ENCODE peak calls at places on chromosomes 13 and 19, in six cellular contexts. One of them, this sample, is unnamed.

GRCh38 chr13:23021921-23022320 is 158.9 kb upstream of the SGCG start:
- DNase-seq in GM12878: no peak
- DNase-seq in K562: no peak
- DNase-seq in HepG2: no peak
- DNase-seq in A549: no peak
- DNase-seq in endothelial cell of umbilical vein: no peak
- DNase-seq in this sample: no peak

GRCh38 chr13:80217614-80218456 is 123.1 kb downstream of the SPRY2 start:
- DNase-seq in HepG2: no peak
- DNase-seq in K562: no peak
- DNase-seq in A549: peak; percentile 31
- DNase-seq in GM12878: no peak
- DNase-seq in endothelial cell of umbilical vein: peak; percentile 82
- DNase-seq in this sample: no peak

GRCh38 chr19:15249912-15250634 is 17.8 kb upstream of the EPHX3 start:
- DNase-seq in HepG2: no peak
- DNase-seq in endothelial cell of umbilical vein: peak; percentile 75
- DNase-seq in A549: peak; percentile 69
- DNase-seq in K562: no peak
- DNase-seq in GM12878: no peak
- DNase-seq in this sample: no peak

GRCh38 chr19:38650911-38651584 is 3.6 kb downstream of the ACTN4 start:
- DNase-seq in endothelial cell of umbilical vein: peak; percentile 60
- DNase-seq in HepG2: no peak
- DNase-seq in GM12878: no peak
- DNase-seq in K562: no peak
- DNase-seq in A549: peak; percentile 67
- DNase-seq in this sample: peak; percentile 81

GRCh38 chr13:47976325-47976724 is 24.7 kb downstream of the SUCLA2 start:
- DNase-seq in K562: no peak
- DNase-seq in endothelial cell of umbilical vein: no peak
- DNase-seq in GM12878: no peak
- DNase-seq in A549: no peak
- DNase-seq in HepG2: no peak
- DNase-seq in this sample: no peak

GRCh38 chr13:33016414-33017409 is at the start of gene KL:
- DNase-seq in K562: no peak
- DNase-seq in endothelial cell of umbilical vein: no peak
- DNase-seq in HepG2: no peak
- DNase-seq in A549: peak; percentile 1
- DNase-seq in GM12878: no peak
- DNase-seq in this sample: peak; percentile 11

GRCh38 chr19:7450243-7451223 is 38.3 kb downstream of the PEX11G start:
- DNase-seq in HepG2: peak; percentile 32
- DNase-seq in K562: no peak
- DNase-seq in GM12878: peak; percentile 49
- DNase-seq in A549: no peak
- DNase-seq in endothelial cell of umbilical vein: peak; percentile 67
- DNase-seq in this sample: peak; percentile 62

GRCh38 chr13:28557725-28558124 is 62.8 kb upstream of the FLT1 start:
- DNase-seq in endothelial cell of umbilical vein: no peak
- DNase-seq in A549: no peak
- DNase-seq in GM12878: no peak
- DNase-seq in K562: no peak
- DNase-seq in HepG2: no peak
- DNase-seq in this sample: no peak

GRCh38 chr13:49213539-49213938 is 6.6 kb upstream of the MLNR start:
- DNase-seq in HepG2: no peak
- DNase-seq in K562: no peak
- DNase-seq in A549: no peak
- DNase-seq in GM12878: no peak
- DNase-seq in endothelial cell of umbilical vein: no peak
- DNase-seq in this sample: peak; percentile 37

GRCh38 chr19:17706750-17707181 is 12.5 kb upstream of the MAP1S start:
- DNase-seq in HepG2: peak; percentile 46
- DNase-seq in K562: peak; percentile 96
- DNase-seq in A549: peak; percentile 43
- DNase-seq in endothelial cell of umbilical vein: peak; percentile 39
- DNase-seq in GM12878: no peak
- DNase-seq in this sample: no peak

GRCh38 chr13:23159205-23159586 is 21.6 kb upstream of the SGCG start:
- DNase-seq in HepG2: peak; percentile 15
- DNase-seq in endothelial cell of umbilical vein: peak; percentile 6
- DNase-seq in K562: peak; percentile 6
- DNase-seq in A549: peak; percentile 42
- DNase-seq in GM12878: no peak
- DNase-seq in this sample: peak; percentile 50

GRCh38 chr13:45615501-45616101 is at the start of gene ERICH6B:
- DNase-seq in HepG2: no peak
- DNase-seq in A549: peak; percentile 5
- DNase-seq in GM12878: no peak
- DNase-seq in K562: no peak
- DNase-seq in endothelial cell of umbilical vein: no peak
- DNase-seq in this sample: peak; percentile 30

GRCh38 chr19:39969681-39970423 is 1.1 kb upstream of the PSMC4 start:
- DNase-seq in A549: no peak
- DNase-seq in K562: no peak
- DNase-seq in HepG2: no peak
- DNase-seq in GM12878: no peak
- DNase-seq in endothelial cell of umbilical vein: no peak
- DNase-seq in this sample: no peak

GRCh38 chr19:42129399-42130253 is 2.6 kb downstream of the POU2F2 start:
- DNase-seq in K562: no peak
- DNase-seq in GM12878: peak; percentile 93
- DNase-seq in A549: no peak
- DNase-seq in HepG2: no peak
- DNase-seq in endothelial cell of umbilical vein: no peak
- DNase-seq in this sample: peak; percentile 75

GRCh38 chr13:27186295-27186694 is 14.7 kb upstream of the USP12 start:
- DNase-seq in K562: no peak
- DNase-seq in A549: no peak
- DNase-seq in GM12878: no peak
- DNase-seq in HepG2: no peak
- DNase-seq in endothelial cell of umbilical vein: no peak
- DNase-seq in this sample: no peak

GRCh38 chr19:42143341-42144234 is 11.3 kb upstream of the POU2F2 start:
- DNase-seq in endothelial cell of umbilical vein: peak; percentile 34
- DNase-seq in K562: no peak
- DNase-seq in HepG2: no peak
- DNase-seq in A549: peak; percentile 48
- DNase-seq in GM12878: no peak
- DNase-seq in this sample: peak; percentile 48

GRCh38 chr13:79811170-79811569 is 330.2 kb downstream of the NDFIP2 start:
- DNase-seq in A549: no peak
- DNase-seq in HepG2: no peak
- DNase-seq in K562: no peak
- DNase-seq in GM12878: no peak
- DNase-seq in endothelial cell of umbilical vein: no peak
- DNase-seq in this sample: no peak

GRCh38 chr13:35475960-35476943 is at the start of gene MAB21L1:
- DNase-seq in A549: no peak
- DNase-seq in HepG2: no peak
- DNase-seq in endothelial cell of umbilical vein: peak; percentile 24
- DNase-seq in GM12878: no peak
- DNase-seq in K562: no peak
- DNase-seq in this sample: peak; percentile 40

GRCh38 chr13:74674701-74675100 is 540.5 kb upstream of the KLF12 start:
- DNase-seq in endothelial cell of umbilical vein: no peak
- DNase-seq in K562: no peak
- DNase-seq in GM12878: no peak
- DNase-seq in HepG2: no peak
- DNase-seq in A549: no peak
- DNase-seq in this sample: no peak

GRCh38 chr13:25170554-25171107 is 1.5 kb downstream of the AMER2 start:
- DNase-seq in GM12878: no peak
- DNase-seq in K562: no peak
- DNase-seq in A549: no peak
- DNase-seq in endothelial cell of umbilical vein: no peak
- DNase-seq in HepG2: no peak
- DNase-seq in this sample: no peak

GRCh38 chr13:97414392-97414791 is 19.6 kb upstream of the RAP2A start:
- DNase-seq in A549: no peak
- DNase-seq in HepG2: no peak
- DNase-seq in GM12878: no peak
- DNase-seq in endothelial cell of umbilical vein: no peak
- DNase-seq in K562: no peak
- DNase-seq in this sample: no peak

GRCh38 chr19:20422216-20422615 is 143.4 kb downstream of the ZNF737 start:
- DNase-seq in endothelial cell of umbilical vein: no peak
- DNase-seq in GM12878: no peak
- DNase-seq in K562: no peak
- DNase-seq in A549: no peak
- DNase-seq in HepG2: no peak
- DNase-seq in this sample: no peak

GRCh38 chr13:50969691-50970090 is 60.1 kb downstream of the RNASEH2B start:
- DNase-seq in K562: no peak
- DNase-seq in A549: peak; percentile 14
- DNase-seq in endothelial cell of umbilical vein: no peak
- DNase-seq in HepG2: peak; percentile 11
- DNase-seq in GM12878: no peak
- DNase-seq in this sample: no peak

GRCh38 chr19:43527860-43528622 is 1.0 kb upstream of the ETHE1 start:
- DNase-seq in endothelial cell of umbilical vein: no peak
- DNase-seq in GM12878: no peak
- DNase-seq in K562: no peak
- DNase-seq in A549: no peak
- DNase-seq in HepG2: no peak
- DNase-seq in this sample: peak; percentile 24

GRCh38 chr13:44224433-44225149 is 149.0 kb upstream of the SERP2 start:
- DNase-seq in GM12878: no peak
- DNase-seq in K562: no peak
- DNase-seq in endothelial cell of umbilical vein: no peak
- DNase-seq in A549: no peak
- DNase-seq in HepG2: no peak
- DNase-seq in this sample: no peak

GRCh38 chr19:55118401-55118991 is 1.1 kb upstream of the PPP1R12C start:
- DNase-seq in A549: peak; percentile 54
- DNase-seq in GM12878: no peak
- DNase-seq in K562: peak; percentile 62
- DNase-seq in endothelial cell of umbilical vein: no peak
- DNase-seq in HepG2: no peak
- DNase-seq in this sample: peak; percentile 91

GRCh38 chr13:51797664-51798488 is 6.1 kb downstream of the DHRS12 start:
- DNase-seq in A549: peak; percentile 67
- DNase-seq in endothelial cell of umbilical vein: peak; percentile 36
- DNase-seq in GM12878: no peak
- DNase-seq in K562: no peak
- DNase-seq in HepG2: peak; percentile 66
- DNase-seq in this sample: peak; percentile 73

GRCh38 chr13:20106751-20107150 is 54.1 kb downstream of the GJA3 start:
- DNase-seq in A549: no peak
- DNase-seq in HepG2: no peak
- DNase-seq in GM12878: no peak
- DNase-seq in K562: no peak
- DNase-seq in endothelial cell of umbilical vein: no peak
- DNase-seq in this sample: no peak

GRCh38 chr19:1229056-1229607 is 8.7 kb downstream of the CBARP start:
- DNase-seq in endothelial cell of umbilical vein: no peak
- DNase-seq in A549: no peak
- DNase-seq in HepG2: no peak
- DNase-seq in K562: no peak
- DNase-seq in GM12878: no peak
- DNase-seq in this sample: no peak
- TF ChIP-seq MAX in endothelial cell of umbilical vein: no peak
- TF ChIP-seq MAX in A549: no peak
- TF ChIP-seq MAX in HepG2: no peak
- TF ChIP-seq MAX in K562: no peak
- TF ChIP-seq MAX in GM12878: no peak
- TF ChIP-seq MAX in this sample: no peak

GRCh38 chr19:51407631-51408131 is 9.8 kb downstream of the SIGLEC10 start:
- DNase-seq in endothelial cell of umbilical vein: peak; percentile 27
- DNase-seq in K562: peak; percentile 77
- DNase-seq in HepG2: peak; percentile 74
- DNase-seq in A549: peak; percentile 72
- DNase-seq in GM12878: no peak
- DNase-seq in this sample: peak; percentile 83
- TF ChIP-seq MYC in endothelial cell of umbilical vein: no peak
- TF ChIP-seq MYC in K562: no peak
- TF ChIP-seq MYC in HepG2: no peak
- TF ChIP-seq MYC in A549: no peak
- TF ChIP-seq MYC in GM12878: no peak
- TF ChIP-seq MYC in this sample: no peak

GRCh38 chr19:4657835-4658234 is 12.3 kb downstream of the MYDGF start:
- DNase-seq in HepG2: no peak
- DNase-seq in endothelial cell of umbilical vein: no peak
- DNase-seq in A549: no peak
- DNase-seq in GM12878: no peak
- DNase-seq in K562: no peak
- DNase-seq in this sample: no peak

GRCh38 chr19:4660993-4661392 is 9.1 kb downstream of the MYDGF start:
- DNase-seq in GM12878: no peak
- DNase-seq in K562: no peak
- DNase-seq in A549: no peak
- DNase-seq in endothelial cell of umbilical vein: no peak
- DNase-seq in HepG2: no peak
- DNase-seq in this sample: no peak

GRCh38 chr19:4662020-4662695 is 8.0 kb downstream of the MYDGF start:
- DNase-seq in endothelial cell of umbilical vein: no peak
- DNase-seq in GM12878: no peak
- DNase-seq in A549: no peak
- DNase-seq in HepG2: no peak
- DNase-seq in K562: no peak
- DNase-seq in this sample: no peak

GRCh38 chr19:4662812-4663211 is 7.3 kb downstream of the MYDGF start:
- DNase-seq in HepG2: no peak
- DNase-seq in endothelial cell of umbilical vein: no peak
- DNase-seq in A549: no peak
- DNase-seq in GM12878: no peak
- DNase-seq in K562: no peak
- DNase-seq in this sample: no peak

DNA sequence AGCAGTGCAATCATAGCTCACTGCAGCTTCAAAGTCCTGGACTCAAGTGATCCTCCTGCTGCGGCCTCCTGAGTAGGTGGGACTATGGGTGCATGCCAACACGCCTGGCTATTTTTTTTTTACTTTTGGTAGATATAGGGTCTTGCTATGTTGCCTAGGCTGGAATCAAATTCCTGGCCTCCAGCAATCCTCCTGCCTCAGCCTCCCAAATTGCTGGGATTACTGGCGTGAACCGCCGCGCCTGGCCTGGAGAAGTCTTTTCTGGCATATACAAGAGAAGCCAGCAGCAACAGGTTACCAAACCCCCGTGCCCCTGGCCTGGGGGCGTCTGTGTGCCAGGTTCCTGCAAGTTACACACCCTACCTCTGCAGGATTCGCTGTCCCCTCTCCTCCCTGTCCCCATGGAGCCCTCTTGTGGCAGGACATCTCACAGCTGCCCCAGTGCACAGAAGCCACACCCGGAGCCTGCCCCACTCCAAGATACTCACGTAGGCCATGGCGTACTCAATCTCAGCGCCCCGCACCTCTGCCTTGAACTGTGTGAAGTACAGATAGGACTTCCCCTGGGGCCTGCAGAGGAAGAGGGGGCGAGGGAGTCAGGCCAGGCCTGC is 9.9 kb downstream of the MYDGF start:
- DNase-seq in endothelial cell of umbilical vein: peak; percentile 29
- DNase-seq in A549: peak; percentile 50
- DNase-seq in HepG2: peak; percentile 42
- DNase-seq in GM12878: no peak
- DNase-seq in K562: no peak
- DNase-seq in this sample: peak; percentile 56
- TF ChIP-seq CTCF in endothelial cell of umbilical vein: peak; percentile 11
- TF ChIP-seq CTCF in A549: peak; percentile 25
- TF ChIP-seq CTCF in HepG2: peak; percentile 78
- TF ChIP-seq CTCF in GM12878: peak; percentile 43
- TF ChIP-seq CTCF in K562: peak; percentile 78
- TF ChIP-seq CTCF in this sample: peak; percentile 41

GRCh38 chr19:18895038-18895827 is 725 bp downstream of the CERS1 start:
- DNase-seq in A549: peak; percentile 74
- DNase-seq in K562: peak; percentile 72
- DNase-seq in endothelial cell of umbilical vein: peak; percentile 42
- DNase-seq in HepG2: peak; percentile 79
- DNase-seq in GM12878: no peak
- DNase-seq in this sample: peak; percentile 82
- TF ChIP-seq MAX in A549: peak; percentile 38
- TF ChIP-seq MAX in K562: peak; percentile 34
- TF ChIP-seq MAX in endothelial cell of umbilical vein: no peak
- TF ChIP-seq MAX in HepG2: peak; percentile 39
- TF ChIP-seq MAX in GM12878: no peak
- TF ChIP-seq MAX in this sample: peak; percentile 40

This sample was measured in NB4.